ENCODE peak calls at places on chromosomes 16 and 17, in nine cellular contexts. N is adrenal gland, K is prostate gland, U is breast epithelium, E is ovary, V is mesendoderm, M is neural progenitor cell, B is upper lobe of right lung, R is endodermal cell. S is an unnamed sample. For H3K4me1, the result is how much of the 10 kb centered on the place peaks cover.

GRCh38 chr17:80023261-80024205 is 12.1 kb downstream of the TBC1D16 start:
- DNase-seq in V (no peak), K (no peak), E (no peak), B (no peak), M (peak), U (no peak), N (no peak), R (no peak), S (peak)

GRCh38 chr16:53080345-53081031 is 25.7 kb downstream of the CHD9 start:
- DNase-seq in K (peak), E (peak), B (no peak), U (no peak), N (peak), V (peak), R (no peak), M (no peak), S (peak)

GRCh38 chr17:74243013-74243755 is 29.8 kb downstream of the TTYH2 start:
- DNase-seq in V (no peak), U (no peak), M (no peak), B (no peak), N (peak), E (no peak), K (no peak), R (no peak), S (no peak)

GRCh38 chr17:32877164-32877764 is 340 bp upstream of the MYO1D start:
- DNase-seq in V (peak), E (peak), M (peak), B (peak), U (peak), N (peak), K (peak), R (peak), S (peak)

GRCh38 chr16:67458121-67458641 is 22.8 kb downstream of the ATP6V0D1 start:
- DNase-seq in R (no peak), E (no peak), V (no peak), K (no peak), U (no peak), B (no peak), M (no peak), N (no peak), S (no peak)

GRCh38 chr17:39739020-39739884 is 1.5 kb downstream of the GRB7 start:
- DNase-seq in U (peak), K (peak), R (peak), B (peak), V (peak), M (peak), E (no peak), N (no peak), S (peak)

GRCh38 chr16:72937916-72938315 is 110.0 kb downstream of the ZFHX3 start:
- DNase-seq in E (no peak), B (no peak), V (no peak), M (no peak), R (no peak), N (no peak), U (no peak), K (no peak), S (no peak)

GRCh38 chr17:50585893-50586292 is 25.4 kb downstream of the CACNA1G start:
- DNase-seq in U (no peak), E (no peak), N (no peak), V (no peak), R (no peak), M (no peak), B (no peak), K (no peak), S (no peak)

GRCh38 chr17:40218740-40219072 is 398 bp upstream of the WIPF2 start:
- DNase-seq in N (peak), R (peak), B (peak), U (no peak), E (peak), K (peak), M (peak), V (peak), S (peak)

GRCh38 chr17:45334231-45334630 is 17.4 kb upstream of the MAP3K14 start:
- DNase-seq in R (peak), K (no peak), U (peak), M (no peak), E (no peak), V (peak), B (peak), N (no peak), S (peak)

GRCh38 chr17:39123627-39124026 is 27.8 kb downstream of the PLXDC1 start:
- DNase-seq in B (no peak), M (no peak), N (no peak), R (no peak), V (no peak), E (no peak), U (no peak), K (peak), S (no peak)

GRCh38 chr17:61462734-61463067 is 10.5 kb downstream of the TBX4 start:
- DNase-seq in B (no peak), U (no peak), N (no peak), R (no peak), E (no peak), V (no peak), K (no peak), M (no peak), S (no peak)

GRCh38 chr16:984736-985135 is 3.2 kb downstream of the SOX8 start:
- DNase-seq in K (no peak), M (no peak), U (no peak), B (no peak), V (no peak), N (no peak), E (no peak), R (no peak), S (no peak)

GRCh38 chr17:50198026-50198669 is 3.3 kb downstream of the COL1A1 start:
- DNase-seq in N (peak), B (no peak), K (peak), U (peak), R (peak), V (peak), E (no peak), M (peak), S (peak)

GRCh38 chr17:8500609-8501008 is 64.9 kb downstream of the NDEL1 start:
- DNase-seq in K (no peak), R (no peak), E (no peak), B (peak), M (no peak), N (no peak), V (no peak), U (no peak), S (no peak)

GRCh38 chr17:11899494-11899893 is 97.8 kb downstream of the ZNF18 start:
- DNase-seq in N (no peak), K (no peak), R (peak), B (no peak), V (peak), U (no peak), M (peak), E (no peak), S (no peak)

GRCh38 chr16:10305912-10306311 is 79.9 kb upstream of the ATF7IP2 start:
- DNase-seq in N (no peak), B (no peak), R (no peak), U (no peak), V (no peak), E (no peak), K (no peak), M (no peak), S (no peak)

GRCh38 chr17:76075364-76076099 is 951 bp downstream of the GALR2 start:
- DNase-seq in V (peak), U (no peak), B (peak), R (peak), N (no peak), K (no peak), M (peak), E (no peak), S (no peak)

GRCh38 chr16:49158029-49158642 is 123.5 kb downstream of the CBLN1 start:
- DNase-seq in U (no peak), R (peak), B (no peak), K (no peak), E (no peak), N (peak), M (peak), V (peak), S (peak)

GRCh38 chr16:55349867-55350266 is 25.9 kb downstream of the IRX6 start:
- DNase-seq in U (no peak), V (no peak), K (no peak), B (no peak), M (no peak), E (no peak), N (no peak), R (no peak), S (no peak)

GRCh38 chr17:13601776-13602551 is at the start of gene HS3ST3A1:
- DNase-seq in K (peak), R (peak), M (peak), N (peak), V (peak), E (peak), U (no peak), B (peak), S (peak)

GRCh38 chr16:67396159-67396774 is 3.0 kb upstream of the TPPP3 start:
- DNase-seq in N (peak), K (peak), U (peak), B (peak), R (peak), V (peak), E (peak), M (peak), S (peak)

GRCh38 chr17:49028271-49028670 is 31.1 kb downstream of the IGF2BP1 start:
- DNase-seq in N (no peak), M (no peak), E (no peak), V (no peak), K (no peak), R (no peak), U (no peak), B (no peak), S (no peak)

GRCh38 chr17:37478187-37478586 is 11.5 kb upstream of the DUSP14 start:
- DNase-seq in K (no peak), V (no peak), R (no peak), E (no peak), U (no peak), M (no peak), B (no peak), N (no peak), S (no peak)

GRCh38 chr17:7686221-7687071 is 844 bp downstream of the TP53 start:
- DNase-seq in M (peak), E (peak), U (peak), K (peak), N (peak), V (peak), R (peak), B (peak), S (peak)

GRCh38 chr16:21100447-21100846 is 50.2 kb downstream of the DNAH3 start:
- DNase-seq in M (no peak), R (no peak), V (no peak), B (no peak), E (no peak), U (no peak), K (no peak), N (no peak), S (no peak)

GRCh38 chr16:58882292-58882691 is 148.2 kb upstream of the GOT2 start:
- DNase-seq in V (no peak), M (no peak), R (no peak), U (no peak), N (no peak), B (no peak), K (no peak), E (no peak), S (no peak)

GRCh38 chr17:35612924-35613521 is 25.9 kb downstream of the AP2B1 start:
- DNase-seq in R (peak), V (peak), K (peak), M (peak), U (no peak), E (no peak), N (peak), B (no peak), S (peak)

GRCh38 chr17:14434506-14434905 is 133.6 kb downstream of the HS3ST3B1 start:
- DNase-seq in V (no peak), M (no peak), B (no peak), E (no peak), U (no peak), K (no peak), N (no peak), R (no peak), S (no peak)

GRCh38 chr17:77264617-77265230 is 124.0 kb downstream of the SEC14L1 start:
- DNase-seq in E (no peak), R (peak), N (no peak), V (no peak), B (no peak), M (no peak), U (no peak), K (no peak), S (no peak)

DNA sequence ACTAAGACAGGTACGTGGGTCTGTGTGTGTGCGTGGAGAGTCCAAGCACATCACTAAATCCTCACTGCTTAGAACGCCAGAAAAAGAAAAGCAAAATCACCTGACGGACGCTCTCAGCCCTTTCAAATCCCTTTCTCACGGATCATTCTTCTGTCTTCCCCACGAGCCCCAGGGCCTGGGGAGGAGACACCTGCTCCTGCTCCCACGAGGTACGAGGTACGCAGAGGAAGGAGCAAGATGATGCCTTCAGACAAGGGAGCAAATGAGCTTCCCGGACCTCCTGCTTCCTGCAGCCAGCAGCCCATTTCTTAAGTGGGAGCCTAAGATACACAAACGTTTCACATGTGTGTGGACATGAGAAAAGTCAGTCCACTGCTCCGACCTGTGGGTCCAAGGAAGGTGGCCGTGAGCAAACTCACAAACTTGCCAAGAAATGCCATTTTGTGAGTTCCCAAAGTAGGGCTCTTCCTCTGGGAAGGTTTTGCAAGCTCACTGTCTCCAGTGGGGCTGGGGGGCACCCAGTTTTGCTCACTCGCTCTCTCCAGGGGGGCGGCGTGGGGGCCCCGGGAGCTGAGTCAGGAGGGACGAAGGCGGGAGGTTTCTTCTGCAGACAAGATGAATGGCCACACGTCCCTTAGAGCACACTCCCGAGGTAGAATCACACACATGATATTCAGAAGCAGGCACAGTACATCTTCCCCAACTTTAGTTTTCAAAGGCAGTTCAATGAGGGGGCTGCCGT is 68.1 kb downstream of the MRM3 start:
- DNase-seq in K (no peak), B (no peak), M (no peak), U (no peak), E (no peak), N (no peak), V (no peak), R (no peak), S (no peak)
- H3K4me3 ChIP-seq in K (peak), B (no peak), M (no peak), U (no peak), E (no peak), N (no peak), V (no peak), R (no peak), S (no peak)

GRCh38 chr17:21373034-21373433 is 3.1 kb upstream of the KCNJ12 start:
- DNase-seq in R (no peak), K (no peak), V (no peak), M (no peak), B (no peak), U (no peak), E (no peak), N (no peak), S (no peak)

GRCh38 chr17:21375757-21376584 is at the start of gene KCNJ12:
- DNase-seq in R (peak), E (no peak), U (no peak), V (peak), N (no peak), B (no peak), K (no peak), M (peak), S (peak)

GRCh38 chr17:21373696-21374454 is 2.3 kb upstream of the KCNJ12 start:
- DNase-seq in U (no peak), B (no peak), R (no peak), V (no peak), E (no peak), K (no peak), M (no peak), N (no peak), S (no peak)

GRCh38 chr17:21375162-21375560 is 996 bp upstream of the KCNJ12 start:
- DNase-seq in R (no peak), K (no peak), N (no peak), E (no peak), M (no peak), V (no peak), B (no peak), U (no peak), S (no peak)

GRCh38 chr17:21374455-21375161 is 1.5 kb upstream of the KCNJ12 start:
- DNase-seq in M (no peak), E (no peak), U (no peak), B (no peak), V (peak), N (no peak), R (no peak), K (no peak), S (no peak)
- H3K4me1 ChIP-seq in M (half or more), E (under half), U (under half), B (under half), V (under half), N (under half), R (under half), K (under half), S (under half)

GRCh38 chr17:81418710-81419332 is 23.6 kb downstream of the BAHCC1 start:
- DNase-seq in R (no peak), U (no peak), N (no peak), B (no peak), K (no peak), M (no peak), V (no peak), E (no peak), S (no peak)

GRCh38 chr17:81419886-81420768 is 24.9 kb downstream of the BAHCC1 start:
- DNase-seq in E (no peak), B (no peak), M (no peak), V (no peak), N (no peak), K (no peak), U (no peak), R (no peak), S (no peak)

GRCh38 chr17:81420769-81421462 is 25.7 kb downstream of the BAHCC1 start:
- DNase-seq in N (peak), K (no peak), R (no peak), E (peak), M (no peak), B (peak), U (no peak), V (no peak), S (no peak)

GRCh38 chr17:81417879-81418709 is 22.8 kb downstream of the BAHCC1 start:
- DNase-seq in N (no peak), M (no peak), V (no peak), E (no peak), K (no peak), B (no peak), R (no peak), U (no peak), S (no peak)

DNA sequence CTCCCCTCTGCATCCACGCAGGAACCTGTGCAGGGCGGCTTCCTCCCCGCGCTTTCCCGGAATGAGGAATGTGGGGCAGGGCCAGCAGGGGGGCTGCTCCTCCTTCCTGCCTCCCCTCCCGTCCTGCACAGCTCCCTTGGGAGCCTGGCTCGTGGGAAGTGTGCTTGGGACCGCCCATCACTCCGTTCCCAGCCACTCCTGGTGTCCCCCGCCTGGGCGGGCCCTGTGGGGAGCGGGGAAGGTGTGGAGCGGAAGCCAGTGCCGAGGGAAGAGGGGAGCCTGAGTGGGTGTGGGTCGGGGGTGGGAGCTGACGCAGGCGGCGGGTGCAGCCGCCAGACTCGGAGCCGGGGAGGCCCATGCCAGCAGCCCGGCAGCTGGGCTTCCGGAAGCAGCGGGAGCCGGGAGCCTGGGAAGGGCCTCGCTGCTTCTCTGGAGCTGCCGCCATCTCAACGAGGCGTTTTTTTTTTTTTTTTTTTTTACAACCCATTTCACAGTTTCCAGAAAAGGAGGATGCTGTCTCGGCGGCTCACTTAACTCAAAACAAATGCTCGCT is 24.2 kb downstream of the BAHCC1 start:
- DNase-seq in M (peak), N (peak), V (peak), E (peak), U (peak), K (peak), B (peak), R (peak), S (peak)
- H3K4me3 ChIP-seq in M (no peak), N (no peak), V (no peak), E (peak), U (peak), K (peak), B (peak), R (no peak), S (peak)

DNA sequence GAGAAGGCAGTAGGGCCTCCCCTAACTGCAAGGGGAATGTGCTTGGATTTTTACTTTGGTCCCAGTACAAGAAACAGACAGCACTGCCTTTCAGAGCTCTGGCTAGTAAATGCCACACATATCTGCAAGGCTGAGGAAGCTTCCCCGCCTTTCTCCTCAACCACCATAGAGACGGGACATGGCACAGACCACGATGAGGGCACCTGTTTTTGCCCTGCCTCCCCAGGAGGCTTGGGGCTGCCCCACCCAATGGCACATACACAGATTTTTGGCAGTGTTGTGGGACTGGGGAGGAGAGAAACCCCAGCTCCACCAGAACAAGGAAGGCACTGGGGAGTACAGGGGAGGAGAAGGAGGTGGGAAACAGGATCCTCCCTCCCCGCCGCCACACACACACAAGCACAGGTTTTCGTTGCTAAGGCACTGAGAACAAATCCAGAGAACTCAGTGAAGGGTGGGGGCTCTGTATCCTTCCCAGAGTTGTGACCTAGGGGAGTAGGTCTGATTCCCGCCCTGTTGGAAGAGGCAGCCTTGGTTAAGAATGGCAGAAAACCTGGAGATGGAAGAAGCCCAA is 7.2 kb downstream of the VAT1 start:
- DNase-seq in N (peak), E (no peak), U (no peak), R (no peak), K (no peak), V (no peak), B (no peak), M (no peak), S (no peak)
- H3K4me1 ChIP-seq in N (half or more), E (under half), U (under half), R (under half), K (under half), V (under half), B (under half), M (under half), S (under half)

GRCh38 chr16:65413861-65414260 is 292.0 kb upstream of the CDH11 start:
- DNase-seq in R (no peak), V (no peak), E (no peak), M (no peak), B (no peak), N (no peak), K (no peak), U (no peak), S (no peak)
- H3K4me3 ChIP-seq in R (no peak), V (no peak), E (no peak), M (no peak), B (no peak), N (no peak), K (no peak), U (no peak), S (no peak)

GRCh38 chr16:85460983-85461813 is 151.9 kb upstream of the GSE1 start:
- DNase-seq in V (peak), B (no peak), K (no peak), R (peak), U (no peak), E (peak), N (peak), M (peak), S (no peak)

GRCh38 chr16:85460252-85460982 is 152.7 kb upstream of the GSE1 start:
- DNase-seq in M (no peak), N (no peak), K (no peak), B (no peak), R (peak), U (no peak), E (peak), V (no peak), S (no peak)

GRCh38 chr16:85461814-85462404 is 151.2 kb upstream of the GSE1 start:
- DNase-seq in K (no peak), E (peak), V (peak), B (peak), U (no peak), R (peak), N (peak), M (peak), S (no peak)

GRCh38 chr16:85458952-85459351 is 154.2 kb upstream of the GSE1 start:
- DNase-seq in M (no peak), N (no peak), R (no peak), K (no peak), E (no peak), V (no peak), B (no peak), U (peak), S (no peak)

GRCh38 chr16:85459529-85460251 is 153.4 kb upstream of the GSE1 start:
- DNase-seq in B (no peak), M (no peak), U (no peak), E (peak), K (no peak), R (no peak), N (peak), V (no peak), S (peak)
- H3K4me1 ChIP-seq in B (under half), M (under half), U (under half), E (half or more), K (under half), R (under half), N (half or more), V (under half), S (under half)

S was measured in transverse colon.